ENCODE peak calls at places on chromosomes 13 and 19, in nine cellular contexts. One of them, this sample, is unnamed. For H3K9me3, the result is how much of the 10 kb centered on the place peaks cover.

GRCh38 chr19:4120531-4120930 is 3.4 kb downstream of the MAP2K2 start:
- DNase-seq in ovary: no peak
- DNase-seq in mucosa of descending colon: no peak
- DNase-seq in thoracic aorta: no peak
- DNase-seq in neural progenitor cell: no peak
- DNase-seq in AG04450: no peak
- DNase-seq in HepG2: no peak
- DNase-seq in BE2C: no peak
- DNase-seq in astrocyte: peak
- DNase-seq in this sample: no peak

GRCh38 chr19:51131780-51132680 is 7.3 kb downstream of the SIGLEC9 start:
- DNase-seq in ovary: peak
- DNase-seq in mucosa of descending colon: peak
- DNase-seq in thoracic aorta: no peak
- DNase-seq in neural progenitor cell: peak
- DNase-seq in AG04450: peak
- DNase-seq in HepG2: no peak
- DNase-seq in BE2C: no peak
- DNase-seq in astrocyte: no peak
- DNase-seq in this sample: no peak

GRCh38 chr19:55398200-55398947 is 9.2 kb downstream of the UBE2S start:
- DNase-seq in ovary: no peak
- DNase-seq in mucosa of descending colon: no peak
- DNase-seq in thoracic aorta: no peak
- DNase-seq in neural progenitor cell: no peak
- DNase-seq in AG04450: no peak
- DNase-seq in HepG2: no peak
- DNase-seq in BE2C: no peak
- DNase-seq in astrocyte: no peak
- DNase-seq in this sample: no peak

GRCh38 chr19:1103691-1104451 is at the start of gene GPX4:
- DNase-seq in ovary: peak
- DNase-seq in mucosa of descending colon: peak
- DNase-seq in thoracic aorta: peak
- DNase-seq in neural progenitor cell: peak
- DNase-seq in AG04450: peak
- DNase-seq in HepG2: peak
- DNase-seq in BE2C: peak
- DNase-seq in astrocyte: peak
- DNase-seq in this sample: peak

GRCh38 chr13:85864963-85865530 is 65.8 kb upstream of the SLITRK6 start:
- DNase-seq in ovary: no peak
- DNase-seq in mucosa of descending colon: peak
- DNase-seq in thoracic aorta: no peak
- DNase-seq in neural progenitor cell: peak
- DNase-seq in AG04450: peak
- DNase-seq in HepG2: peak
- DNase-seq in BE2C: peak
- DNase-seq in astrocyte: peak
- DNase-seq in this sample: no peak

GRCh38 chr19:13961826-13962737 is 9.8 kb downstream of the DCAF15 start:
- DNase-seq in ovary: no peak
- DNase-seq in mucosa of descending colon: no peak
- DNase-seq in thoracic aorta: no peak
- DNase-seq in neural progenitor cell: peak
- DNase-seq in AG04450: no peak
- DNase-seq in HepG2: no peak
- DNase-seq in BE2C: no peak
- DNase-seq in astrocyte: no peak
- DNase-seq in this sample: no peak

GRCh38 chr19:2661615-2662014 is 40.9 kb downstream of the GNG7 start:
- DNase-seq in ovary: no peak
- DNase-seq in mucosa of descending colon: no peak
- DNase-seq in thoracic aorta: no peak
- DNase-seq in neural progenitor cell: no peak
- DNase-seq in AG04450: no peak
- DNase-seq in HepG2: no peak
- DNase-seq in BE2C: peak
- DNase-seq in astrocyte: no peak
- DNase-seq in this sample: no peak

GRCh38 chr13:26497991-26498423 is 59.5 kb upstream of the WASF3 start:
- DNase-seq in ovary: no peak
- DNase-seq in mucosa of descending colon: no peak
- DNase-seq in thoracic aorta: no peak
- DNase-seq in neural progenitor cell: no peak
- DNase-seq in AG04450: no peak
- DNase-seq in HepG2: no peak
- DNase-seq in BE2C: no peak
- DNase-seq in astrocyte: peak
- DNase-seq in this sample: no peak

GRCh38 chr19:39125554-39126311 is at the start of gene PAK4:
- DNase-seq in ovary: peak
- DNase-seq in mucosa of descending colon: peak
- DNase-seq in thoracic aorta: peak
- DNase-seq in neural progenitor cell: peak
- DNase-seq in AG04450: peak
- DNase-seq in HepG2: peak
- DNase-seq in BE2C: peak
- DNase-seq in astrocyte: peak
- DNase-seq in this sample: peak

GRCh38 chr19:48424694-48425219 is 21.0 kb upstream of the GRWD1 start:
- DNase-seq in ovary: no peak
- DNase-seq in mucosa of descending colon: no peak
- DNase-seq in thoracic aorta: no peak
- DNase-seq in neural progenitor cell: no peak
- DNase-seq in AG04450: no peak
- DNase-seq in HepG2: no peak
- DNase-seq in BE2C: no peak
- DNase-seq in astrocyte: peak
- DNase-seq in this sample: no peak

GRCh38 chr13:41919031-41919740 is 41.7 kb downstream of the VWA8 start:
- DNase-seq in ovary: no peak
- DNase-seq in mucosa of descending colon: no peak
- DNase-seq in thoracic aorta: no peak
- DNase-seq in neural progenitor cell: no peak
- DNase-seq in AG04450: no peak
- DNase-seq in HepG2: no peak
- DNase-seq in BE2C: no peak
- DNase-seq in astrocyte: no peak
- DNase-seq in this sample: no peak

GRCh38 chr19:49552749-49553148 is 24.9 kb downstream of the RCN3 start:
- DNase-seq in ovary: no peak
- DNase-seq in mucosa of descending colon: peak
- DNase-seq in thoracic aorta: no peak
- DNase-seq in neural progenitor cell: no peak
- DNase-seq in AG04450: no peak
- DNase-seq in HepG2: no peak
- DNase-seq in BE2C: no peak
- DNase-seq in astrocyte: no peak
- DNase-seq in this sample: no peak

GRCh38 chr13:26377038-26377437 is 123.1 kb downstream of the CDK8 start:
- DNase-seq in ovary: no peak
- DNase-seq in mucosa of descending colon: no peak
- DNase-seq in thoracic aorta: no peak
- DNase-seq in neural progenitor cell: peak
- DNase-seq in AG04450: no peak
- DNase-seq in HepG2: peak
- DNase-seq in BE2C: peak
- DNase-seq in astrocyte: no peak
- DNase-seq in this sample: no peak

GRCh38 chr19:42323852-42324654 is 1.4 kb upstream of the MEGF8 start:
- DNase-seq in ovary: no peak
- DNase-seq in mucosa of descending colon: peak
- DNase-seq in thoracic aorta: no peak
- DNase-seq in neural progenitor cell: peak
- DNase-seq in AG04450: no peak
- DNase-seq in HepG2: no peak
- DNase-seq in BE2C: no peak
- DNase-seq in astrocyte: no peak
- DNase-seq in this sample: no peak

GRCh38 chr19:23515551-23515950 is 120.3 kb upstream of the ZNF91 start:
- DNase-seq in ovary: no peak
- DNase-seq in mucosa of descending colon: no peak
- DNase-seq in thoracic aorta: no peak
- DNase-seq in neural progenitor cell: no peak
- DNase-seq in AG04450: no peak
- DNase-seq in HepG2: no peak
- DNase-seq in BE2C: no peak
- DNase-seq in astrocyte: no peak
- DNase-seq in this sample: no peak

GRCh38 chr19:23507441-23507840 is 112.2 kb upstream of the ZNF91 start:
- DNase-seq in ovary: no peak
- DNase-seq in mucosa of descending colon: no peak
- DNase-seq in thoracic aorta: no peak
- DNase-seq in neural progenitor cell: no peak
- DNase-seq in AG04450: no peak
- DNase-seq in HepG2: no peak
- DNase-seq in BE2C: no peak
- DNase-seq in astrocyte: no peak
- DNase-seq in this sample: no peak

GRCh38 chr19:23505738-23506137 is 110.5 kb upstream of the ZNF91 start:
- DNase-seq in ovary: no peak
- DNase-seq in mucosa of descending colon: no peak
- DNase-seq in thoracic aorta: no peak
- DNase-seq in neural progenitor cell: no peak
- DNase-seq in AG04450: no peak
- DNase-seq in HepG2: no peak
- DNase-seq in BE2C: no peak
- DNase-seq in astrocyte: no peak
- DNase-seq in this sample: no peak

GRCh38 chr19:23512151-23512925 is 117.1 kb upstream of the ZNF91 start:
- DNase-seq in ovary: no peak
- DNase-seq in mucosa of descending colon: no peak
- DNase-seq in thoracic aorta: no peak
- DNase-seq in neural progenitor cell: no peak
- DNase-seq in AG04450: no peak
- DNase-seq in HepG2: no peak
- DNase-seq in BE2C: no peak
- DNase-seq in astrocyte: no peak
- DNase-seq in this sample: no peak

GRCh38 chr19:23509686-23510450 is 114.6 kb upstream of the ZNF91 start:
- DNase-seq in ovary: no peak
- DNase-seq in mucosa of descending colon: no peak
- DNase-seq in thoracic aorta: no peak
- DNase-seq in neural progenitor cell: no peak
- DNase-seq in AG04450: no peak
- DNase-seq in HepG2: no peak
- DNase-seq in BE2C: no peak
- DNase-seq in astrocyte: no peak
- DNase-seq in this sample: no peak
- H3K9me3 ChIP-seq in ovary: under half
- H3K9me3 ChIP-seq in mucosa of descending colon: under half
- H3K9me3 ChIP-seq in thoracic aorta: under half
- H3K9me3 ChIP-seq in neural progenitor cell: under half
- H3K9me3 ChIP-seq in AG04450: under half
- H3K9me3 ChIP-seq in HepG2: half or more
- H3K9me3 ChIP-seq in BE2C: under half
- H3K9me3 ChIP-seq in astrocyte: under half
- H3K9me3 ChIP-seq in this sample: under half

GRCh38 chr13:105121221-105121620 is 1414.2 kb downstream of the EFNB2 start:
- DNase-seq in ovary: no peak
- DNase-seq in mucosa of descending colon: peak
- DNase-seq in thoracic aorta: no peak
- DNase-seq in neural progenitor cell: no peak
- DNase-seq in AG04450: no peak
- DNase-seq in HepG2: no peak
- DNase-seq in BE2C: no peak
- DNase-seq in astrocyte: no peak
- DNase-seq in this sample: no peak
- TF ChIP-seq CTCF in ovary: no peak
- TF ChIP-seq CTCF in mucosa of descending colon: no peak
- TF ChIP-seq CTCF in thoracic aorta: no peak
- TF ChIP-seq CTCF in neural progenitor cell: no peak
- TF ChIP-seq CTCF in AG04450: no peak
- TF ChIP-seq CTCF in HepG2: no peak
- TF ChIP-seq CTCF in BE2C: no peak
- TF ChIP-seq CTCF in astrocyte: no peak
- TF ChIP-seq CTCF in this sample: no peak

DNA sequence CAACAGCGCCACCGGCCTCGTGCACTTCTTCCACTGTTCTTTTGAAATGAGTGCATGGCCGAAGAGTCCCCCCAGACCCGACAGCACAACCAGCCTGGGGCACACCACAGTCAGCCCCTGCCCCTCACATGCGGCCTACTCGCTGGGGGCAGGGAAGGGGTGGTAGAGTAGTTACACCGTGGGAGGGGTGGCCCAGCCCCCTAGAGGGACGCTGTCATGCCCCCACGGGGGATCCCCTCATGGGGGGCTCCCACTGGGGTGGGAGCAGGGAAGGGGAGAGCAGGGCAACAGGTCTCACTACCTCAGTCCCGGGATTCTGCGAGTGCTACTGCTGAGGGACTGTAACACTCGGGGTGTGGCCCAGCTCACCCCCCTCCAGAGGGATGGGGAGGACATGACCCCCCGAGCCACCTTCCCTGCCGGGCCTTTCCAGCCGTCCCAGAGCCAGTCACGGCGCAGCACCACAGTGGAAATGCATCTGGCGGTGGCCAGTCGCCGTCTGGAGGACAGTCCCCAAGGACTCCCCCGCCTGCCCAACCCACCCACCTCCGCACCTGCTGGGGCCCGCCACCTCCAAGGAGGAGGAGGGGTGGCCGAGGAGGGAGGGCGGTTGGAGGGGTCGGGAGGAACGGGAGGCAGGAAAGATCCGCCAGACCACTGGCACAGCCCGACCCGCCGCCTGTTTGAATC is 84.6 kb upstream of the ZNF254 start:
- DNase-seq in ovary: no peak
- DNase-seq in mucosa of descending colon: no peak
- DNase-seq in thoracic aorta: no peak
- DNase-seq in neural progenitor cell: no peak
- DNase-seq in AG04450: no peak
- DNase-seq in HepG2: no peak
- DNase-seq in BE2C: no peak
- DNase-seq in astrocyte: no peak
- DNase-seq in this sample: no peak
- H3K9me3 ChIP-seq in ovary: under half
- H3K9me3 ChIP-seq in mucosa of descending colon: under half
- H3K9me3 ChIP-seq in thoracic aorta: under half
- H3K9me3 ChIP-seq in neural progenitor cell: under half
- H3K9me3 ChIP-seq in AG04450: half or more
- H3K9me3 ChIP-seq in HepG2: half or more
- H3K9me3 ChIP-seq in BE2C: under half
- H3K9me3 ChIP-seq in astrocyte: under half
- H3K9me3 ChIP-seq in this sample: under half

DNA sequence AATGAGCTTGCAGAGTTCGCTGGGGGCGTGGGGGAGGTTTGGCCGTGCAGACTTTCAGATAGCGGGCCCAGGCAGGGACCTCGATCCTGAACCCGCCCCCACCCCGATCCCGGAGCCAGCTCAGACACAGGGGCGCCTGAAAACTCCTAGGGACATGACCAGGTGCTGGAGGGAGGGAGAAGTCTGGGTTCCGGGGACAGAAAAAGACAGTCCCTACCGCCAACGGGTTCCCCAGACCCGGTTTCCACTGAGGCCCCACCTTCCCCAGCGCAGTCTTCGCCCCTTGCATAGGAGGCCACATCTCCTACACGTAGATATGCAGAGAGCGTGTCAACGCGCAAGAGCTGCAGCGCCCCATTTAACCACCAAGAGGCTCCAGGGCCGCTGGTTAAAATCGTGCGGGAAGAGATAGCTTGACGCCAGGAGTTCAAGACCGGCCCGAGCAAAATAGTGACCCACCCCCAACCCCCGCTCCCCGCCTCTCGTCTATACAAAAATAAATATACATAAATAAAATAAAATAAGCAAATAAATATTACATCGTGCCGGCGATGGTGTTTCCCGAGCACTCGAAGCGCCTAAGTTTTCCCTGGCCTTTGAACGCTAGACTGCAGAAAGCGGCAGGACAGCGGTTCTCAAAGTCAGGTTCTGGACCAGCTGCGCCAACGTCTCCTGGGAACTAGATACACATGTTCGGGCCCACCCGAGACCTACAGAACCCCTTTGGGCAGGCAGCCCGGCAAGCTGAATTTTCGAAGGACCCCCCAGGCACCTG is 8.3 kb downstream of the CCDC8 start:
- DNase-seq in ovary: peak
- DNase-seq in mucosa of descending colon: no peak
- DNase-seq in thoracic aorta: no peak
- DNase-seq in neural progenitor cell: peak
- DNase-seq in AG04450: no peak
- DNase-seq in HepG2: peak
- DNase-seq in BE2C: no peak
- DNase-seq in astrocyte: no peak
- DNase-seq in this sample: no peak
- TF ChIP-seq CTCF in ovary: no peak
- TF ChIP-seq CTCF in mucosa of descending colon: no peak
- TF ChIP-seq CTCF in thoracic aorta: no peak
- TF ChIP-seq CTCF in neural progenitor cell: peak
- TF ChIP-seq CTCF in AG04450: peak
- TF ChIP-seq CTCF in HepG2: peak
- TF ChIP-seq CTCF in BE2C: no peak
- TF ChIP-seq CTCF in astrocyte: no peak
- TF ChIP-seq CTCF in this sample: no peak